ENCODE peak calls at places on chromosomes 12 and 14, in four cellular contexts. M is GM12878, A is K562, Z is HepG2. V is an unnamed sample.

GRCh38 chr14:49962616-49963015 is 69.7 kb downstream of the ARF6 start:
- DNase-seq in M (no peak), A (peak; percentile 36), Z (no peak), V (no peak)

GRCh38 chr12:124923906-124924734 is 9.7 kb upstream of the UBC start:
- DNase-seq in M (no peak), A (no peak), Z (no peak), V (no peak)

GRCh38 chr12:12511021-12511783 is 51.5 kb downstream of the DUSP16 start:
- DNase-seq in M (no peak), A (no peak), Z (no peak), V (no peak)

GRCh38 chr12:32826807-32827412 is 69.7 kb downstream of the PKP2 start:
- DNase-seq in M (no peak), A (no peak), Z (no peak), V (no peak)

GRCh38 chr12:124298685-124299410 is 4.0 kb downstream of the RFLNA start:
- DNase-seq in M (no peak), A (no peak), Z (no peak), V (no peak)

GRCh38 chr14:92680781-92681650 is 67.4 kb downstream of the LGMN start:
- DNase-seq in M (no peak), A (peak; percentile 66), Z (peak; percentile 40), V (peak; percentile 85)

GRCh38 chr14:99267871-99268775 is 3.9 kb downstream of the BCL11B start:
- DNase-seq in M (no peak), A (no peak), Z (no peak), V (no peak)

GRCh38 chr12:5040368-5040767 is 3.3 kb upstream of the KCNA5 start:
- DNase-seq in M (no peak), A (no peak), Z (no peak), V (no peak)

GRCh38 chr12:111444706-111445310 is 39.1 kb downstream of the SH2B3 start:
- DNase-seq in M (peak; percentile 94), A (no peak), Z (no peak), V (no peak)

GRCh38 chr14:23629204-23629603 is 7.0 kb upstream of the DHRS2 start:
- DNase-seq in M (no peak), A (no peak), Z (peak; percentile 68), V (no peak)

GRCh38 chr14:69270795-69271708 is 11.1 kb downstream of the GALNT16 start:
- DNase-seq in M (no peak), A (no peak), Z (no peak), V (no peak)

GRCh38 chr12:62471734-62472133 is 5.1 kb downstream of the MON2 start:
- DNase-seq in M (no peak), A (no peak), Z (no peak), V (no peak)

GRCh38 chr14:101408077-101408831 is 153.0 kb upstream of the DIO3 start:
- DNase-seq in M (no peak), A (no peak), Z (no peak), V (no peak)

GRCh38 chr14:103862393-103862782 is 15.0 kb upstream of the PPP1R13B start:
- DNase-seq in M (no peak), A (no peak), Z (peak; percentile 95), V (no peak)

GRCh38 chr14:101972126-101972785 is 7.9 kb downstream of the DYNC1H1 start:
- DNase-seq in M (no peak), A (peak; percentile 39), Z (peak; percentile 90), V (peak; percentile 65)

GRCh38 chr14:101979666-101980065 is 15.3 kb downstream of the DYNC1H1 start:
- DNase-seq in M (no peak), A (no peak), Z (no peak), V (no peak)

GRCh38 chr12:26828315-26828714 is 4.7 kb downstream of the ITPR2 start:
- DNase-seq in M (no peak), A (no peak), Z (no peak), V (no peak)

GRCh38 chr12:49983892-49984291 is 11.1 kb downstream of the AQP6 start:
- DNase-seq in M (no peak), A (no peak), Z (no peak), V (no peak)

GRCh38 chr12:82593901-82594396 is 92.8 kb upstream of the TMTC2 start:
- DNase-seq in M (peak; percentile 49), A (no peak), Z (no peak), V (no peak)

GRCh38 chr12:32379667-32380066 is 19.7 kb upstream of the FGD4 start:
- DNase-seq in M (no peak), A (no peak), Z (peak; percentile 25), V (no peak)

GRCh38 chr12:14843425-14843887 is at the start of gene ART4:
- DNase-seq in M (no peak), A (peak; percentile 15), Z (peak; percentile 71), V (no peak)

GRCh38 chr12:54879132-54879531 is 24.8 kb downstream of the MUCL1 start:
- DNase-seq in M (no peak), A (no peak), Z (no peak), V (no peak)

GRCh38 chr12:100043657-100044056 is 58.9 kb upstream of the ANKS1B start:
- DNase-seq in M (no peak), A (no peak), Z (no peak), V (no peak)

GRCh38 chr14:99774526-99775307 is 18.5 kb upstream of the EML1 start:
- DNase-seq in M (no peak), A (no peak), Z (no peak), V (no peak)

GRCh38 chr14:72476657-72477499 is 417.0 kb downstream of the DPF3 start:
- DNase-seq in M (peak; percentile 100), A (no peak), Z (no peak), V (no peak)

GRCh38 chr12:132219323-132219722 is 75.1 kb downstream of the NOC4L start:
- DNase-seq in M (no peak), A (no peak), Z (no peak), V (no peak)

GRCh38 chr12:132224484-132224883 is 80.2 kb downstream of the NOC4L start:
- DNase-seq in M (no peak), A (no peak), Z (no peak), V (no peak)

GRCh38 chr12:132222808-132223173 is 78.5 kb downstream of the NOC4L start:
- DNase-seq in M (no peak), A (no peak), Z (no peak), V (no peak)

GRCh38 chr12:132225214-132225613 is 81.0 kb downstream of the NOC4L start:
- DNase-seq in M (no peak), A (no peak), Z (no peak), V (no peak)

DNA sequence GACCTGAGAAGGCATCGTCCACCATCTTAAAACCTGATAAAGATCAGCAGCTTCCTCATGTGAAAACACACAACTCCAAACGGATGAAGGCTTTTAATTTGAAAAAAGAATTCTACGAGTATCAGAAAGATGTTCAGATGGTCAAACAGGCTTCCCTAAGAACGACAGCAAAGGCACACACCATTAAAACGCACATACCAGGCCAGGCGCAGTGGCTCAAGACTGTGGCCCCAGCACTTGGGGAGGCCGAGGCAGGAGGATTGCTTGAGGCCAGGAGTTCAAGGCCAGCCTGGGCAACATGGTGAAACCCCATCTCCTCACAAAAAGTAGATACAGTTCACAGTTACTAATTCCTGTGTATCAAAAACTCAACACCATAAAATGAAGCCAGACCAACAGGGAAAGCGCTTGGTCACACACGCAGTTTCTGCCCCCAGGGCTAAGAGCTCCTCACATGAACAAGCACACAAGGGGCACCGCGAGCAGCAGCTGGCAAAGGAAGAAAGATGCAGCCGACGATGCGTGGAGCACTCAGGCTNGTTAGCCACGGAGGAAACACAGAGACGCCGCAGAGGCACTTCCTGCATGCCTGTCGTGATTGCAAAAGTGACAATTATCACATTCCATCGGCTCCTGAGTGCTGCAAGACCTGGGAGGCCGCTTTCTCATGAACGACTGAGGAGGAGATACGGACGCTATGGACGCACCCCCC is 78.0 kb downstream of the NOC4L start:
- DNase-seq in M (peak; percentile 8), A (no peak), Z (peak; percentile 28), V (no peak)
- TF ChIP-seq FOXM1 in M (no peak), A (no peak), Z (no peak), V (no peak)

GRCh38 chr14:81474156-81474492 is 59.5 kb downstream of the SEL1L start:
- DNase-seq in M (peak; percentile 71), A (no peak), Z (no peak), V (no peak)

GRCh38 chr14:81473456-81474155 is 60.0 kb downstream of the SEL1L start:
- DNase-seq in M (no peak), A (no peak), Z (no peak), V (no peak)

GRCh38 chr14:81474685-81475324 is 58.8 kb downstream of the SEL1L start:
- DNase-seq in M (no peak), A (no peak), Z (no peak), V (no peak)

GRCh38 chr14:81472096-81472800 is 61.4 kb downstream of the SEL1L start:
- DNase-seq in M (no peak), A (no peak), Z (no peak), V (no peak)

DNA sequence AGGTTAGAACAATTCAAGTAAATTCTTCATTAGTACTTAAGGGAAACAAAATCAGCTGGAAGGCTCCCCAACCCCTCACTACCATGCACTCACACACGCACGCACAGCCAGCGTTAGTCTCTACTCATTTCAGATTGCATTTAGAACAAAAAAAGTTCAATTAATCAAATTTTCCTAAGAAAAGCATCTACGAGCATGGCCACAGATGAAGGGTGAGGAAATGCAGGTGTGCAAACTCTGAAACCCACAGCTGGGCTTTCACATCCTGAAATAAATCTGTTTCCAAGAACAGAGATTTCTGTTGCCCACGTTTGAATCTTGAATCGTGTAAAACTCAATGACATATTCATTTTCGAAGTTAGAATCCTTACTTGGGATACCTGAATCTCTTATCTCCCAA is 62.6 kb downstream of the SEL1L start:
- DNase-seq in M (no peak), A (no peak), Z (no peak), V (no peak)
- TF ChIP-seq FOXK2 in M (no peak), A (no peak), Z (no peak), V (no peak)

GRCh38 chr12:75526655-75527511 is 15.5 kb upstream of the KRR1 start:
- DNase-seq in M (peak; percentile 54), A (peak; percentile 20), Z (peak; percentile 45), V (peak; percentile 44)
- TF ChIP-seq FOXM1 in M (peak; percentile 72), A (no peak), Z (no peak), V (no peak)

GRCh38 chr12:113116875-113117274 is 18.7 kb downstream of the RASAL1 start:
- DNase-seq in M (no peak), A (no peak), Z (no peak), V (no peak)

GRCh38 chr12:113115455-113116126 is 20.0 kb downstream of the RASAL1 start:
- DNase-seq in M (no peak), A (no peak), Z (no peak), V (no peak)

GRCh38 chr12:113119980-113120669 is 15.4 kb downstream of the RASAL1 start:
- DNase-seq in M (no peak), A (no peak), Z (no peak), V (no peak)

GRCh38 chr12:113118142-113118541 is 17.4 kb downstream of the RASAL1 start:
- DNase-seq in M (no peak), A (no peak), Z (no peak), V (no peak)

DNA sequence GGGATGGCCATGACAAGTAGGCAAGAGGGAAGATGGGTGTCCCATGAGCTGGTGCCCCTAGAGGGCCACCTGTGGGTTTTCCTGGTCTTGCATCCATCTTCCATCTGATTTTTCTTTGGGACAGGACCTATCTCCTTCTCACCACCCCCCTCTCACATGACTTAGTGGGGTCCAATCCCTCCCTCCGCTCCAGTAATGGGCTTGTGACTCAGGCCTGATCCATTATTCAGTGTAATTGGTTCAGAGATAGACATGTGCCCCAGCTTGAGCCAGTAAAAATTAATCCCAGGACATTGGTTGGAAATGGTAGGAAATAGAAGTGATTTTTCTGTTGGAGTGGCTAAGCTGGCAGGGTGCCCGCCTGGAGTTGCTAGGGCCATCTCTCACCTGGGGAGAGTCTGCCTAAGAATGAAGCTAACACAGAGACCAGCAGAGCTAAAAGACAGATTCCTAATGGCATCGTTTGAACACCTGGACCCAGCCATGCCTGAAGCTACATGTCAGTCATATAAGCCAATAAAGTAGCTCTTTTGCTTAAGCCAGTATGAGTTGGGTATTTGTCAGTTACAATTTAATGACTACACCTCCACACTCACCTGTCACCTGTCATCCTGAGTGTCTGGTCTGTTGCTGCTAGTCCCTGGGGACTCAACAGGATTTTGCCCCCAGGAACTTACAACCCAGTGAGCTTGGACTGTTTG is 14.7 kb downstream of the RASAL1 start:
- DNase-seq in M (no peak), A (no peak), Z (no peak), V (no peak)
- TF ChIP-seq FOXK2 in M (no peak), A (no peak), Z (no peak), V (no peak)

V was measured in HEK293T.